ENCODE peak calls at places on chromosomes 16 and 17, in four cellular contexts. G is K562, D is GM12878, I is HepG2. Q is an unnamed sample.

GRCh38 chr17:9636501-9636900 is 8.8 kb upstream of the USP43 start:
- DNase-seq in G (no peak), D (no peak), I (no peak), Q (no peak)

GRCh38 chr17:751269-752001 is 629 bp downstream of the GEMIN4 start:
- DNase-seq in G (no peak), D (no peak), I (no peak), Q (peak; percentile 20)

GRCh38 chr17:39744075-39744835 is 6.5 kb downstream of the GRB7 start:
- DNase-seq in G (no peak), D (no peak), I (no peak), Q (no peak)

GRCh38 chr17:43701318-43701743 is 39.6 kb upstream of the MEOX1 start:
- DNase-seq in G (no peak), D (peak; percentile 45), I (no peak), Q (no peak)

GRCh38 chr16:77833906-77834599 is 45.7 kb downstream of the VAT1L start:
- DNase-seq in G (no peak), D (no peak), I (no peak), Q (no peak)

GRCh38 chr16:11774065-11774626 is 22.9 kb downstream of the ZC3H7A start:
- DNase-seq in G (no peak), D (no peak), I (no peak), Q (no peak)

GRCh38 chr17:19645608-19646250 is 2.8 kb upstream of the ALDH3A2 start:
- DNase-seq in G (peak; percentile 35), D (no peak), I (peak; percentile 29), Q (peak; percentile 46)

GRCh38 chr16:83771306-83771942 is 36.4 kb upstream of the HSBP1 start:
- DNase-seq in G (no peak), D (no peak), I (no peak), Q (no peak)

GRCh38 chr17:78935419-78936323 is 10.5 kb upstream of the TIMP2 start:
- DNase-seq in G (peak; percentile 26), D (no peak), I (no peak), Q (peak; percentile 43)

GRCh38 chr17:58333396-58334207 is 5.0 kb upstream of the TSPOAP1 start:
- DNase-seq in G (no peak), D (no peak), I (no peak), Q (no peak)

GRCh38 chr16:15506441-15506840 is 72.1 kb downstream of the BMERB1 start:
- DNase-seq in G (no peak), D (no peak), I (no peak), Q (no peak)

GRCh38 chr16:79721186-79721745 is 120.7 kb upstream of the MAF start:
- DNase-seq in G (no peak), D (no peak), I (no peak), Q (no peak)

GRCh38 chr16:10828851-10829331 is 10.3 kb upstream of the TVP23A start:
- DNase-seq in G (no peak), D (no peak), I (no peak), Q (no peak)

GRCh38 chr17:11608396-11608795 is 10.1 kb downstream of the DNAH9 start:
- DNase-seq in G (no peak), D (no peak), I (peak; percentile 85), Q (no peak)

GRCh38 chr16:74455213-74455612 is 33.9 kb upstream of the CLEC18B start:
- DNase-seq in G (no peak), D (no peak), I (peak; percentile 27), Q (no peak)

GRCh38 chr17:60819447-60820130 is 141.9 kb downstream of the BCAS3 start:
- DNase-seq in G (no peak), D (no peak), I (no peak), Q (no peak)

GRCh38 chr17:1010086-1010450 is 13.1 kb downstream of the TIMM22 start:
- DNase-seq in G (no peak), D (no peak), I (no peak), Q (no peak)

GRCh38 chr17:31448467-31449077 is 57.1 kb downstream of the RAB11FIP4 start:
- DNase-seq in G (no peak), D (no peak), I (no peak), Q (peak; percentile 14)

GRCh38 chr16:71289732-71290062 is 495 bp upstream of the CMTR2 start:
- DNase-seq in G (no peak), D (no peak), I (no peak), Q (no peak)

GRCh38 chr16:71295950-71296349 is 6.7 kb upstream of the CMTR2 start:
- DNase-seq in G (no peak), D (no peak), I (no peak), Q (no peak)

GRCh38 chr16:71296584-71297133 is 7.5 kb upstream of the CMTR2 start:
- DNase-seq in G (no peak), D (no peak), I (peak; percentile 50), Q (no peak)

GRCh38 chr16:71297252-71297651 is 8.1 kb upstream of the CMTR2 start:
- DNase-seq in G (no peak), D (no peak), I (no peak), Q (no peak)

DNA sequence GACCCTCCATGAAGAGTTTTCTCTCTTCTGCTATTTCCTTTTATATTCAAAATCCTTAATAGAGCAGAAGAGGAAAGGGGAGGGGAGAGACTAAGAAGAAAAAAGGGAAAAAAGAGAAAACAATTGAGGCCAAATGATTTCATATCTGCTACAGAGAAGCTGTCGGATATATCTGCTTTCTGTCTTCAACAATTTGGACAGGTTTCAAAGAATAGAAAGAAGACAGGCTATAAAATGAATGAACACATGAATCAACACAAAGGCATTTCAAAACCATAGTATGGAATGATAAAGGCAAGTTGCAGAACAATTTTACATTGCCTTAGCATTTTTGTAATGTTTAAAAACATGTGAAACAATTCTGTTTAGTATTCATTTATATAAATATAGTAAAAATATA is 4.7 kb upstream of the CMTR2 start:
- DNase-seq in G (no peak), D (no peak), I (no peak), Q (no peak)
- TF ChIP-seq SP1 in G (no peak), D (no peak), I (no peak), Q (no peak)

GRCh38 chr17:76772842-76773521 is 35.1 kb downstream of the MFSD11 start:
- DNase-seq in G (no peak), D (no peak), I (peak; percentile 59), Q (no peak)
- TF ChIP-seq BHLHE40 in G (no peak), D (no peak), I (no peak), Q (no peak)

DNA sequence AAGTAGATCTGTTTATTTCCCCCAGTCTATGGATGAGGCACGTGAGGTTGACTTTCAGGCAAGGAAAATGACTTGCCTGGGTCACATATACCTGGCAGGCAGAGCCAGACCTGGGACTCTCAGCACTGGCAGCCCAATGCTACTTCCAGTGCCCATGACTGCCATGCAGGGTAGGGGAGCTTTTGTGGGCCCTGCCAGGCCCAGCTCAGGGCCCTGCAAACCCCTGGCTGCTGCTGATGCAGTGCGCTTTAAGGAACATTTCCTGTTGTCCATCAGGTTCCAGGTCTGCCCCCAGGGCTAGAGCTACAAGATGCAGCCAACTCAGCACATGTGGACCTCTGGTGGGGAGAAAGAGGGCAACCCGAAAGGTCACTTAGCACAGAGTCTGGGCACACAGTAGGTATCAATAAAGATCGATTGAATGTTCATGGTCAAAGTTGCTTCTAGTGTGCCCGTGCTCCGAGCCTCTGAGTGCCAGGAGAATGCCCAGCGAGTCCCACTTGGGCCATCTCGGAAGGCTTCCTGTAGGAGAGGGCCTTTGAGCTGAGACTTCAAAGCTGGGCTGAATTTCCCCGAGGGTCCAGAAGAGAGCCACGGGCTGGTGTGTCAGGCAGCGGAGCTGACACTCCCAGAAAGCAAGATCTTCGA is 513 bp upstream of the TBX21 start:
- DNase-seq in G (no peak), D (no peak), I (no peak), Q (no peak)
- TF ChIP-seq SP1 in G (no peak), D (no peak), I (no peak), Q (no peak)

GRCh38 chr17:62626719-62627218 is 701 bp upstream of the MRC2 start:
- DNase-seq in G (no peak), D (no peak), I (peak; percentile 31), Q (no peak)
- TF ChIP-seq BHLHE40 in G (no peak), D (no peak), I (no peak), Q (no peak)

GRCh38 chr17:3879181-3879580 is 13.7 kb downstream of the CAMKK1 start:
- DNase-seq in G (no peak), D (no peak), I (no peak), Q (no peak)
- TF ChIP-seq SP1 in G (no peak), D (no peak), I (no peak), Q (no peak)

DNA sequence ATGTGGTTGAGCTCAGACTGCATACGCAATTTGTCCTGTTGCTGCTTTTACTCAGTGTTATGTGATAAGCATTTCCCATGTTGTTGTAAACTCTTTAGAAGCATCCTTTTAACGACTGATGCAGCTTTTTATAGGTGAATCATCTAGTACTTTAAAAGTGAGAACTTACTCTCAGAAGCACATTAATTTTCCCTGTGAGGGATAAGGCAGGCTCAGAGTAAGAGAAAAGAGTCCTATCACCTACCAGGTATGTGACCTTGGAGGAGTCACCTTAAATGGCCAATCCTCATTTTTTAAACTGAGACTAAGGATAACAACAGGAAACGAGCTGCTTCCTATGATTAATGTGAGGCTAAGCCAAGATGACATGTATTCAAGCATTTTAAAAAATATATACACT is 34.4 kb upstream of the GAN start:
- DNase-seq in G (no peak), D (no peak), I (no peak), Q (no peak)
- TF ChIP-seq BHLHE40 in G (no peak), D (no peak), I (no peak), Q (no peak)

DNA sequence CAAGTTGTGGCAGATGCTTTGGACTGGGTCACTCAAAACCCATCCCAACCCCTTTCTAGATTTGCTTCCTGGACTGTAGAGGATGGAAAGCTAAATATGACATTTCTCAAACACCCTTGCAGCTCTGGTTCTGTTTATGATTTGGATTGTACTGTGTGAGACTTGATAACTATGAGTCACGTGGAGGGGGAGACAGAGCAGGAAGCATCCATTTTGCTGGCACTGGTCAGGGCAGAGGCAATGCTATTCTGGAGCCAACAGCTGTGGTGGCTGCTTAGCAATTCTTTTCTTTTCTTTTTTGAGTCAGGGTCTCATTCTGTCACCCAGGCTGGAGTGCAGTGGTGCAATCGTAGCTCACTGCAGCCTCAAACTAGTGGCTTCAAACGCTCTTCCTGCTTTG is 13.6 kb upstream of the TERF2 start:
- DNase-seq in G (no peak), D (no peak), I (no peak), Q (no peak)
- TF ChIP-seq SP1 in G (no peak), D (no peak), I (no peak), Q (no peak)

DNA sequence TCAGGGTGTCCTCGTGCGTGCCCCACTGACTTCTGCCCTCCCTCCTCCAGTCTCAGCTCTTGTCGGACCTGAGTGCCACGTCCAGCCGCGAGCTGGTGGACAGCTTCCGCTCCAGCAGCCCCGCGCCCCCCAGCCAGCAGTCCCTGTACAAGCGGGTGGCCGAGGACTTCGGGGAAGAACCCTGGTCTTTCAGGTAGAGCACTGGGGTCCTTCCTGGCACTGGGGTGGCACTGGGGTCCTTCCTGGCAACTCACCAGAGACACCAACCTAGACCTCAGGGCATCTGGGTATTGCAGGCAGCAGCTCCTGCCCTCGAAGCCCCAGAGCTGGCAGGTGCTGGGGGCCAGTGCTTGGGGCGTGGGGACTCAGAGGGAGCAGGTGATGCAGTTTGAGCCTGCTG is 25.0 kb downstream of the SGSH start:
- DNase-seq in G (no peak), D (no peak), I (no peak), Q (no peak)
- TF ChIP-seq BHLHE40 in G (no peak), D (no peak), I (no peak), Q (no peak)

DNA sequence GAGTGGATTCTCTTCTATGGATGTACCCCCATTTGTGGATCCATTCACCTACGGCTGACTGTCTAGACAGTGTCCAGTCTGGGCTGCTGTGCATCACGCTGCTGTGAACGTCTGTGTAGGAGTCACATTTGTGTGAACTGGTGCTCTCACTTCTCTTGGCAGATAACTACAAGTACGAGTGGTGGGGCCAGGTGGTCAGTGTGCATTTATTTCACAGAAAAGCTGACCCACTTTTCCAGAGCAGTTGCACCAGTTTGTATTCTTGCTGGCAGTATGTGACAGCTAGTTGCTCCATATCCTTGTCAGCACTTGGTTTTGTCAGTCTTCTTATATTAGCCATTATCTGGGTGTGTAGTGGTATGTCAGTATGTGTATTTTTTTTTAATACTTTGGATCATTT is 28.4 kb downstream of the FOXK2 start:
- DNase-seq in G (no peak), D (no peak), I (no peak), Q (no peak)
- TF ChIP-seq SP1 in G (no peak), D (no peak), I (no peak), Q (no peak)